ENCODE peak calls at places on chromosome 22, in eight cellular contexts. S is stomach, Q is cardiac fibroblast, M is GM23338, H is cardiac muscle cell, U is lung, O is fibroblast of pulmonary artery, J is choroid plexus epithelial cell. Z is an unnamed sample.

GRCh38 chr22:29314537-29315285 is 786 bp downstream of the RASL10A start:
- DNase-seq in U (no peak), S (no peak), H (no peak), O (no peak), Q (no peak), M (peak; percentile 64), J (no peak), Z (peak; percentile 51)

GRCh38 chr22:23764931-23765881 is 2.4 kb downstream of the C22orf15 start:
- DNase-seq in S (no peak), Q (no peak), J (no peak), O (no peak), H (no peak), M (no peak), U (no peak), Z (no peak)

GRCh38 chr22:44520695-44521094 is 22.7 kb upstream of the RTL6 start:
- DNase-seq in H (no peak), M (no peak), Q (no peak), O (no peak), J (no peak), U (no peak), S (no peak), Z (no peak)

GRCh38 chr22:49015993-49016908 is 811.4 kb downstream of the BRD1 start:
- DNase-seq in S (peak; percentile 22), Q (no peak), M (no peak), O (no peak), J (no peak), H (no peak), U (no peak), Z (no peak)

GRCh38 chr22:31085493-31085824 is 4.3 kb downstream of the SMTN start:
- DNase-seq in S (no peak), O (peak; percentile 59), H (no peak), Q (peak; percentile 36), M (peak; percentile 74), U (no peak), J (no peak), Z (peak; percentile 38)

GRCh38 chr22:30573594-30574094 is 821 bp downstream of the GAL3ST1 start:
- DNase-seq in M (peak; percentile 30), O (no peak), Q (no peak), S (peak; percentile 56), U (no peak), H (no peak), J (no peak), Z (peak; percentile 63)

GRCh38 chr22:47250995-47251765 is 488.7 kb downstream of the TBC1D22A start:
- DNase-seq in J (no peak), M (no peak), Q (no peak), S (no peak), O (no peak), H (no peak), U (no peak), Z (no peak)

GRCh38 chr22:31857247-31857646 is 87.1 kb upstream of the YWHAH start:
- DNase-seq in H (peak; percentile 68), Q (no peak), S (no peak), O (no peak), J (no peak), M (peak; percentile 95), U (no peak), Z (peak; percentile 37)

GRCh38 chr22:29204617-29205183 is 996 bp upstream of the EMID1 start:
- DNase-seq in S (no peak), H (no peak), O (no peak), U (no peak), M (no peak), Q (no peak), J (no peak), Z (no peak)

GRCh38 chr22:37844904-37845334 is 785 bp upstream of the ANKRD54 start:
- DNase-seq in M (no peak), U (no peak), S (no peak), Q (peak; percentile 22), O (no peak), H (no peak), J (no peak), Z (no peak)

GRCh38 chr22:36417281-36417686 is 29.5 kb upstream of the MYH9 start:
- DNase-seq in U (peak; percentile 69), J (no peak), Q (peak; percentile 79), S (peak; percentile 84), O (no peak), H (no peak), M (peak; percentile 45), Z (peak; percentile 88)

GRCh38 chr22:47169801-47170140 is 407.3 kb downstream of the TBC1D22A start:
- DNase-seq in U (no peak), H (no peak), Q (no peak), O (no peak), J (no peak), S (peak; percentile 18), M (no peak), Z (no peak)

GRCh38 chr22:29348956-29349355 is 33.5 kb upstream of the RASL10A start:
- DNase-seq in M (no peak), H (no peak), O (no peak), Q (no peak), J (no peak), S (no peak), U (no peak), Z (no peak)

GRCh38 chr22:49215840-49216239 is 611.8 kb downstream of the BRD1 start:
- DNase-seq in M (no peak), U (no peak), H (no peak), S (peak; percentile 4), O (no peak), J (no peak), Q (no peak), Z (no peak)

GRCh38 chr22:31210830-31211503 is 1.1 kb upstream of the LIMK2 start:
- DNase-seq in U (peak; percentile 44), M (no peak), J (no peak), H (no peak), Q (peak; percentile 67), S (no peak), O (no peak), Z (no peak)

GRCh38 chr22:25070870-25071465 is 118.5 kb downstream of the KIAA1671 start:
- DNase-seq in H (no peak), S (no peak), O (no peak), Q (no peak), J (no peak), M (no peak), U (no peak), Z (no peak)
- H3K4me3 ChIP-seq in H (no peak overlapping the region), S (peak overlapping the region; percentile 32), O (no peak overlapping the region), Q (no peak overlapping the region), J (no peak overlapping the region), M (no peak overlapping the region), U (no peak overlapping the region), Z (no peak overlapping the region)

GRCh38 chr22:26170795-26171194 is 1.5 kb downstream of the SEZ6L start:
- DNase-seq in H (peak; percentile 85), U (no peak), O (no peak), Q (no peak), M (peak; percentile 85), J (no peak), S (no peak), Z (no peak)

GRCh38 chr22:26169312-26170111 is at the start of gene SEZ6L:
- DNase-seq in S (no peak), U (no peak), O (no peak), Q (no peak), J (no peak), M (peak; percentile 79), H (peak; percentile 66), Z (no peak)

GRCh38 chr22:26168199-26168915 is 905 bp upstream of the SEZ6L start:
- DNase-seq in O (no peak), J (no peak), U (no peak), Q (no peak), H (no peak), S (no peak), M (peak; percentile 54), Z (no peak)

GRCh38 chr22:26168934-26169311 is 339 bp upstream of the SEZ6L start:
- DNase-seq in U (no peak), Q (no peak), H (no peak), M (no peak), S (no peak), O (no peak), J (no peak), Z (no peak)

GRCh38 chr22:26170112-26170492 is 840 bp downstream of the SEZ6L start:
- DNase-seq in J (no peak), Q (no peak), M (peak; percentile 27), O (no peak), H (no peak), S (no peak), U (no peak), Z (no peak)
- H3K4me3 ChIP-seq in J (no peak overlapping the region), Q (no peak overlapping the region), M (peak overlapping the region; percentile 85), O (no peak overlapping the region), H (peak overlapping the region; percentile 51), S (peak overlapping the region; percentile 45), U (no peak overlapping the region), Z (no peak overlapping the region)

DNA sequence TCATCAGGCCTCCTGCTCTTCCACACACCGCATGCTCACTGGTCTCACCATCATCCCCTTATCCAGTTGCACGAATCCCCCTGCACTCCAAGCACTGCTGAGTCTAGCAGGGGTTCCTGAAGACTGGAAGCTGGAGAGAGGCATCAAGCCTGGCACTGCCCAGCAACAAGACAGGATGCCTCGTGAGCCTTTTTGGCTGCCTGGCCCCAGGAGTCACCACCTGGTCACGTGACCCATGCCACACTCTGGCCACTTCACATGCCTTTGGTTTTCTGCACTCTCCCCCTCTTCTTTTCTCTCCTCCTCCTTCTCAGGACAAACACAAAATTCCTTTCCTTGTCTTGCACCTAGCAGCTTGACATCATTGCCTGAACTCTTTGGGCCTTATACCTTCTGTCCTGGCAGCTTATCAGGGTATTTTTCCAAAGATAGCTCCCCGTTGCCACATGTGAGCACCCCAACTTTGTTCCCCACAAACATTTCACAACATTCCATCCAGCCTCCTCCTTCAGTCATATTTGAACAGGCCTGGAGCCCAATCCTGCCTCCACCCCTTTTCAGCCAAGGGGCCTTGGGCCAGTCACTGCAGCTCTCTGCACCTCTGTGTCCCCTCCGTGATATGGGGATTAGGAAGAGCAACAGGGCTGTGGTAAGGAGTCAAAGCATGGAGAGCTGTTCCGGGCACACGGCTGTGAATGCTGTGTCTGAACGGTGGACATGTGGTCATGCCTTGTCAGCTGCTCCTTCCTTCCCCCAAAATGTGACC is 2.8 kb upstream of the PACSIN2 start:
- DNase-seq in J (no peak), U (peak; percentile 82), H (no peak), S (no peak), Q (no peak), M (no peak), O (no peak), Z (no peak)
- H3K4me3 ChIP-seq in J (no peak overlapping the region), U (no peak overlapping the region), H (no peak overlapping the region), S (no peak overlapping the region), Q (no peak overlapping the region), M (no peak overlapping the region), O (no peak overlapping the region), Z (no peak overlapping the region)

GRCh38 chr22:46061431-46062231 is 84.7 kb upstream of the WNT7B start:
- DNase-seq in M (peak; percentile 83), Q (no peak), O (no peak), H (no peak), U (no peak), S (peak; percentile 44), J (no peak), Z (no peak)

GRCh38 chr22:46061124-46061410 is 84.1 kb upstream of the WNT7B start:
- DNase-seq in J (no peak), H (no peak), U (no peak), M (no peak), O (no peak), Q (no peak), S (no peak), Z (no peak)

GRCh38 chr22:46063861-46064235 is 86.5 kb upstream of the PPARA start:
- DNase-seq in J (no peak), O (no peak), M (no peak), S (peak; percentile 44), Q (peak; percentile 28), U (no peak), H (no peak), Z (no peak)

GRCh38 chr22:46062971-46063631 is 86.1 kb upstream of the WNT7B start:
- DNase-seq in M (no peak), O (no peak), U (no peak), Q (no peak), J (no peak), S (peak; percentile 19), H (no peak), Z (no peak)

GRCh38 chr22:46062232-46062615 is 85.3 kb upstream of the WNT7B start:
- DNase-seq in S (no peak), H (no peak), J (no peak), M (no peak), O (no peak), Q (no peak), U (no peak), Z (no peak)
- H3K4me3 ChIP-seq in S (no peak overlapping the region), H (no peak overlapping the region), J (no peak overlapping the region), M (peak overlapping the region; percentile 61), O (no peak overlapping the region), Q (no peak overlapping the region), U (no peak overlapping the region), Z (no peak overlapping the region)

Z was measured in colonic mucosa.